ENCODE peak calls at places on chromosome 2, in six cellular contexts. C is AG09309; U is endothelial cell; V is activated CD8-positive, alpha-beta memory T cell treated with anti-CD3 and anti-CD28 coated beads for 24 hours; J is Daoy; S is upper lobe of right lung. H is an unnamed sample.
A peak's percentile ranks its signal among the peaks of the same experiment; 100 is the strongest.

GRCh38 chr2:45458909-45459563 is 152.0 kb downstream of the SRBD1 start:
- DNase-seq in V (no peak), S (no peak), C (no peak), U (peak; percentile 14), J (peak; percentile 65), H (peak; percentile 25)

GRCh38 chr2:195308163-195308562 is 348.9 kb upstream of the SLC39A10 start:
- DNase-seq in U (no peak), S (no peak), V (no peak), C (no peak), J (no peak), H (no peak)

GRCh38 chr2:152359573-152360363 is 24.8 kb downstream of the FMNL2 start:
- DNase-seq in S (no peak), V (no peak), C (no peak), U (no peak), J (no peak), H (no peak)

GRCh38 chr2:112692496-112692911 is 28.3 kb upstream of the NT5DC4 start:
- DNase-seq in V (peak; percentile 70), U (no peak), C (peak; percentile 75), S (peak; percentile 72), J (peak; percentile 94), H (no peak)

GRCh38 chr2:46828491-46829239 is 86.9 kb downstream of the MCFD2 start:
- DNase-seq in S (peak; percentile 26), J (no peak), C (no peak), V (no peak), U (no peak), H (no peak)

GRCh38 chr2:230886641-230887040 is 21.9 kb downstream of the ITM2C start:
- DNase-seq in V (no peak), J (no peak), U (no peak), C (no peak), S (no peak), H (no peak)

GRCh38 chr2:176612736-176613135 is 343.5 kb downstream of the MTX2 start:
- DNase-seq in S (no peak), V (no peak), J (peak; percentile 49), U (no peak), C (no peak), H (peak; percentile 40)

GRCh38 chr2:109238580-109238979 is 109.6 kb downstream of the SH3RF3 start:
- DNase-seq in J (peak; percentile 77), S (peak; percentile 86), V (no peak), U (peak; percentile 53), C (peak; percentile 83), H (peak; percentile 33)

GRCh38 chr2:128623776-128624424 is 305.2 kb upstream of the HS6ST1 start:
- DNase-seq in V (no peak), U (no peak), J (peak; percentile 71), C (peak; percentile 77), S (no peak), H (peak; percentile 38)

GRCh38 chr2:41337956-41338355 is 709.9 kb upstream of the PKDCC start:
- DNase-seq in J (no peak), C (no peak), S (no peak), U (no peak), V (no peak), H (no peak)

GRCh38 chr2:241905716-241906376 is 36.3 kb downstream of the RTP5 start:
- DNase-seq in U (no peak), V (no peak), C (no peak), J (no peak), S (peak; percentile 52), H (no peak)

GRCh38 chr2:166765141-166765540 is 123.1 kb upstream of the XIRP2 start:
- DNase-seq in V (no peak), S (no peak), U (no peak), J (no peak), C (no peak), H (peak; percentile 4)

GRCh38 chr2:68607837-68608236 is 35.5 kb upstream of the PROKR1 start:
- DNase-seq in S (no peak), C (no peak), V (no peak), U (no peak), J (no peak), H (no peak)

GRCh38 chr2:9965119-9965822 is 13.8 kb downstream of the GRHL1 start:
- DNase-seq in S (no peak), J (no peak), C (no peak), U (no peak), V (no peak), H (no peak)

GRCh38 chr2:119476301-119477117 is 44.9 kb downstream of the TMEM37 start:
- DNase-seq in C (no peak), S (peak; percentile 79), J (peak; percentile 77), V (peak; percentile 68), U (peak; percentile 70), H (peak; percentile 74)

H was measured in A673.